ENCODE peak calls at places on chromosomes 16 and 17, in eight cellular contexts. P is activated T-helper 1 cell treated with Interleukin-2 at 50 U/mL for 16 hours; E is GM06990; L is effector memory CD4-positive, alpha-beta T cell; U is AG20443; V is erythroblast; Q is left ventricle myocardium inferior; J is HS-27A. Y is an unnamed sample.

GRCh38 chr17:49035470-49036269 is 38.5 kb downstream of the IGF2BP1 start:
- DNase-seq in L (no peak), P (no peak), J (no peak), V (peak), E (peak), Q (peak), U (peak), Y (peak)

GRCh38 chr17:68184816-68185436 is 62.9 kb upstream of the AMZ2 start:
- DNase-seq in V (no peak), J (no peak), P (no peak), U (no peak), L (no peak), E (no peak), Q (no peak), Y (peak)

GRCh38 chr17:3993493-3994220 is 29.4 kb upstream of the ATP2A3 start:
- DNase-seq in P (no peak), U (no peak), L (no peak), Q (no peak), E (peak), J (no peak), V (no peak), Y (no peak)

GRCh38 chr17:81515530-81516041 is 3.0 kb upstream of the ACTG1 start:
- DNase-seq in P (no peak), L (no peak), E (no peak), V (no peak), Q (no peak), J (no peak), U (no peak), Y (no peak)

GRCh38 chr17:49901460-49902331 is 53.8 kb upstream of the TAC4 start:
- DNase-seq in J (no peak), Q (no peak), E (no peak), L (no peak), P (no peak), U (peak), V (no peak), Y (no peak)

GRCh38 chr17:43839670-43840101 is 6.7 kb upstream of the MPP3 start:
- DNase-seq in V (no peak), L (no peak), P (no peak), U (no peak), Q (no peak), J (no peak), E (no peak), Y (no peak)

GRCh38 chr17:1714980-1715802 is 5.0 kb upstream of the TLCD2 start:
- DNase-seq in U (peak), L (no peak), P (no peak), V (peak), E (no peak), J (peak), Q (peak), Y (no peak)

GRCh38 chr17:72244494-72244893 is 123.7 kb downstream of the SOX9 start:
- DNase-seq in P (no peak), Q (no peak), E (no peak), J (no peak), U (no peak), V (no peak), L (no peak), Y (no peak)

GRCh38 chr17:2784864-2785263 is 11.4 kb upstream of the RAP1GAP2 start:
- DNase-seq in E (no peak), P (no peak), Q (no peak), U (no peak), L (no peak), V (no peak), J (no peak), Y (no peak)

GRCh38 chr16:56609463-56609921 is 1.1 kb downstream of the MT2A start:
- DNase-seq in U (no peak), P (peak), E (peak), J (peak), L (peak), Q (no peak), V (peak), Y (peak)

GRCh38 chr16:56988161-56988947 is 1.0 kb upstream of the NLRC5 start:
- DNase-seq in Q (no peak), J (no peak), E (no peak), V (peak), P (no peak), L (no peak), U (peak), Y (no peak)

GRCh38 chr16:87017388-87018012 is 299.7 kb downstream of the C16orf95 start:
- DNase-seq in V (no peak), L (no peak), Q (no peak), E (no peak), J (peak), P (no peak), U (peak), Y (no peak)

GRCh38 chr16:67162439-67163163 is 1.9 kb upstream of the HSF4 start:
- DNase-seq in Q (no peak), V (no peak), U (no peak), P (no peak), E (no peak), L (no peak), J (no peak), Y (no peak)

GRCh38 chr17:17403899-17404576 is 72.8 kb upstream of the MED9 start:
- DNase-seq in U (no peak), L (no peak), J (no peak), V (no peak), E (no peak), P (peak), Q (no peak), Y (peak)

GRCh38 chr17:21125862-21126261 is 902 bp upstream of the DHRS7B start:
- DNase-seq in V (peak), Q (no peak), E (no peak), P (peak), L (peak), J (no peak), U (no peak), Y (peak)

GRCh38 chr16:66950437-66950836 is 10.6 kb upstream of the CES3 start:
- DNase-seq in L (no peak), Q (no peak), V (no peak), E (no peak), P (no peak), U (no peak), J (no peak), Y (no peak)

GRCh38 chr17:34556384-34556783 is 23.0 kb upstream of the TMEM132E start:
- DNase-seq in U (no peak), V (peak), P (no peak), J (no peak), Q (no peak), E (no peak), L (no peak), Y (no peak)

GRCh38 chr17:15981208-15981607 is 18.3 kb downstream of the ZSWIM7 start:
- DNase-seq in V (peak), P (no peak), Q (no peak), L (no peak), E (peak), U (no peak), J (no peak), Y (peak)

GRCh38 chr17:65198653-65199382 is 61.6 kb downstream of the RGS9 start:
- DNase-seq in V (peak), J (no peak), Q (no peak), E (peak), L (no peak), U (peak), P (no peak), Y (peak)

GRCh38 chr16:3961449-3961849 is 80.9 kb upstream of the CREBBP start:
- DNase-seq in J (no peak), L (no peak), Q (no peak), U (peak), P (no peak), V (no peak), E (no peak), Y (no peak)

GRCh38 chr17:33014751-33015150 is 23.1 kb downstream of the SPACA3 start:
- DNase-seq in V (no peak), Q (no peak), J (no peak), L (no peak), U (no peak), P (no peak), E (no peak), Y (no peak)

GRCh38 chr16:2919511-2920255 is 8.0 kb downstream of the FLYWCH1 start:
- DNase-seq in P (peak), E (peak), Q (no peak), J (no peak), L (peak), U (peak), V (peak), Y (peak)

GRCh38 chr17:57899822-57900221 is 50.0 kb upstream of the MRPS23 start:
- DNase-seq in J (no peak), E (no peak), Q (no peak), V (no peak), U (no peak), P (no peak), L (no peak), Y (no peak)

GRCh38 chr17:71511266-71511995 is 609.4 kb upstream of the SOX9 start:
- DNase-seq in L (no peak), P (no peak), E (no peak), Q (no peak), U (no peak), J (no peak), V (no peak), Y (no peak)

GRCh38 chr17:67098022-67098421 is 53.7 kb downstream of the CACNG1 start:
- DNase-seq in E (no peak), L (no peak), J (no peak), U (no peak), P (no peak), Q (no peak), V (no peak), Y (no peak)

GRCh38 chr17:61833536-61834203 is 29.7 kb downstream of the BRIP1 start:
- DNase-seq in V (no peak), L (no peak), J (peak), Q (no peak), E (no peak), P (no peak), U (peak), Y (no peak)

GRCh38 chr16:19294156-19294649 is 8.7 kb downstream of the CLEC19A start:
- DNase-seq in Q (peak), U (no peak), J (no peak), V (no peak), E (peak), P (no peak), L (no peak), Y (no peak)

GRCh38 chr16:53031323-53031942 is 21.3 kb downstream of the CHD9NB start:
- DNase-seq in J (no peak), Q (no peak), L (no peak), E (no peak), V (no peak), P (no peak), U (no peak), Y (no peak)

GRCh38 chr16:75246504-75247205 is 4.8 kb downstream of the BCAR1 start:
- DNase-seq in V (no peak), J (no peak), U (no peak), P (no peak), E (no peak), L (no peak), Q (no peak), Y (no peak)

Y was measured in Jurkat, Clone E6-1.